ENCODE peak calls at places on chromosomes 1 and 21, in seven cellular contexts. One of them, this sample, is unnamed.

GRCh38 chr1:201360486-201360885 is 17.0 kb downstream of the TNNT2 start:
- DNase-seq in choroid plexus epithelial cell: no peak
- DNase-seq in GM12865: no peak
- DNase-seq in astrocyte: no peak
- DNase-seq in fibroblast of lung: no peak
- DNase-seq in cardiac fibroblast: no peak
- DNase-seq in BJ: no peak
- DNase-seq in this sample: no peak

GRCh38 chr1:229270547-229271447 is at the start of gene RAB4A:
- DNase-seq in GM12865: peak; percentile 92
- DNase-seq in cardiac fibroblast: peak; percentile 92
- DNase-seq in fibroblast of lung: peak; percentile 87
- DNase-seq in choroid plexus epithelial cell: peak; percentile 91
- DNase-seq in BJ: peak; percentile 34
- DNase-seq in astrocyte: peak; percentile 64
- DNase-seq in this sample: peak; percentile 89

GRCh38 chr1:46637444-46638083 is 21.0 kb upstream of the MOB3C start:
- DNase-seq in GM12865: no peak
- DNase-seq in choroid plexus epithelial cell: no peak
- DNase-seq in BJ: no peak
- DNase-seq in fibroblast of lung: no peak
- DNase-seq in cardiac fibroblast: no peak
- DNase-seq in astrocyte: no peak
- DNase-seq in this sample: no peak

GRCh38 chr1:32816676-32817158 is 441 bp downstream of the YARS1 start:
- DNase-seq in astrocyte: no peak
- DNase-seq in choroid plexus epithelial cell: peak; percentile 46
- DNase-seq in GM12865: peak; percentile 46
- DNase-seq in BJ: no peak
- DNase-seq in cardiac fibroblast: peak; percentile 42
- DNase-seq in fibroblast of lung: peak; percentile 44
- DNase-seq in this sample: peak; percentile 26

GRCh38 chr1:1776672-1777393 is 1.4 kb downstream of the NADK start:
- DNase-seq in cardiac fibroblast: no peak
- DNase-seq in fibroblast of lung: no peak
- DNase-seq in choroid plexus epithelial cell: no peak
- DNase-seq in GM12865: peak; percentile 29
- DNase-seq in BJ: no peak
- DNase-seq in astrocyte: no peak
- DNase-seq in this sample: peak; percentile 19

GRCh38 chr21:37435120-37435519 is 68.5 kb downstream of the DYRK1A start:
- DNase-seq in BJ: peak; percentile 54
- DNase-seq in fibroblast of lung: peak; percentile 95
- DNase-seq in astrocyte: peak; percentile 99
- DNase-seq in choroid plexus epithelial cell: peak; percentile 98
- DNase-seq in GM12865: no peak
- DNase-seq in cardiac fibroblast: peak; percentile 96
- DNase-seq in this sample: peak; percentile 47

GRCh38 chr1:220914283-220915116 is 35.3 kb downstream of the HLX start:
- DNase-seq in choroid plexus epithelial cell: no peak
- DNase-seq in fibroblast of lung: no peak
- DNase-seq in cardiac fibroblast: no peak
- DNase-seq in BJ: no peak
- DNase-seq in astrocyte: no peak
- DNase-seq in GM12865: no peak
- DNase-seq in this sample: no peak

GRCh38 chr1:56137829-56138505 is 441.4 kb downstream of the PLPP3 start:
- DNase-seq in astrocyte: peak; percentile 56
- DNase-seq in BJ: no peak
- DNase-seq in cardiac fibroblast: peak; percentile 31
- DNase-seq in fibroblast of lung: peak; percentile 55
- DNase-seq in GM12865: no peak
- DNase-seq in choroid plexus epithelial cell: peak; percentile 35
- DNase-seq in this sample: peak; percentile 15

GRCh38 chr1:147496571-147496970 is 44.7 kb upstream of the BCL9 start:
- DNase-seq in astrocyte: peak; percentile 35
- DNase-seq in choroid plexus epithelial cell: peak; percentile 64
- DNase-seq in BJ: no peak
- DNase-seq in GM12865: peak; percentile 4
- DNase-seq in fibroblast of lung: peak; percentile 46
- DNase-seq in cardiac fibroblast: peak; percentile 69
- DNase-seq in this sample: peak; percentile 63

GRCh38 chr1:204477036-204477740 is 17.4 kb downstream of the PIK3C2B start:
- DNase-seq in cardiac fibroblast: no peak
- DNase-seq in BJ: no peak
- DNase-seq in fibroblast of lung: no peak
- DNase-seq in GM12865: no peak
- DNase-seq in choroid plexus epithelial cell: peak; percentile 24
- DNase-seq in astrocyte: peak; percentile 30
- DNase-seq in this sample: no peak

GRCh38 chr1:56864430-56864829 is 9.8 kb downstream of the C8A start:
- DNase-seq in fibroblast of lung: no peak
- DNase-seq in astrocyte: no peak
- DNase-seq in GM12865: no peak
- DNase-seq in choroid plexus epithelial cell: no peak
- DNase-seq in cardiac fibroblast: no peak
- DNase-seq in BJ: no peak
- DNase-seq in this sample: no peak

GRCh38 chr1:84619383-84620093 is 45.3 kb upstream of the CTBS start:
- DNase-seq in cardiac fibroblast: peak; percentile 81
- DNase-seq in choroid plexus epithelial cell: peak; percentile 81
- DNase-seq in GM12865: no peak
- DNase-seq in fibroblast of lung: peak; percentile 24
- DNase-seq in BJ: peak; percentile 65
- DNase-seq in astrocyte: peak; percentile 86
- DNase-seq in this sample: peak; percentile 90

GRCh38 chr1:12152106-12152891 is 14.5 kb upstream of the TNFRSF1B start:
- DNase-seq in cardiac fibroblast: no peak
- DNase-seq in fibroblast of lung: no peak
- DNase-seq in GM12865: peak; percentile 96
- DNase-seq in astrocyte: no peak
- DNase-seq in choroid plexus epithelial cell: no peak
- DNase-seq in BJ: no peak
- DNase-seq in this sample: no peak

GRCh38 chr1:245512181-245512888 is 357.6 kb downstream of the KIF26B start:
- DNase-seq in GM12865: no peak
- DNase-seq in astrocyte: no peak
- DNase-seq in cardiac fibroblast: peak; percentile 27
- DNase-seq in fibroblast of lung: peak; percentile 32
- DNase-seq in BJ: no peak
- DNase-seq in choroid plexus epithelial cell: peak; percentile 69
- DNase-seq in this sample: no peak

GRCh38 chr1:83996175-83996574 is 2.8 kb downstream of the TTLL7 start:
- DNase-seq in astrocyte: no peak
- DNase-seq in GM12865: no peak
- DNase-seq in BJ: no peak
- DNase-seq in choroid plexus epithelial cell: no peak
- DNase-seq in fibroblast of lung: no peak
- DNase-seq in cardiac fibroblast: no peak
- DNase-seq in this sample: no peak

GRCh38 chr1:227066999-227067398 is 126.9 kb downstream of the COQ8A start:
- DNase-seq in fibroblast of lung: no peak
- DNase-seq in choroid plexus epithelial cell: no peak
- DNase-seq in GM12865: no peak
- DNase-seq in BJ: no peak
- DNase-seq in cardiac fibroblast: no peak
- DNase-seq in astrocyte: no peak
- DNase-seq in this sample: no peak

GRCh38 chr21:26565105-26565504 is 8.0 kb downstream of the CYYR1 start:
- DNase-seq in cardiac fibroblast: no peak
- DNase-seq in astrocyte: no peak
- DNase-seq in GM12865: no peak
- DNase-seq in choroid plexus epithelial cell: no peak
- DNase-seq in fibroblast of lung: no peak
- DNase-seq in BJ: no peak
- DNase-seq in this sample: no peak

GRCh38 chr1:26350701-26351590 is 3.0 kb downstream of the CRYBG2 start:
- DNase-seq in astrocyte: no peak
- DNase-seq in GM12865: no peak
- DNase-seq in BJ: no peak
- DNase-seq in choroid plexus epithelial cell: peak; percentile 36
- DNase-seq in cardiac fibroblast: peak; percentile 41
- DNase-seq in fibroblast of lung: no peak
- DNase-seq in this sample: peak; percentile 42

DNA sequence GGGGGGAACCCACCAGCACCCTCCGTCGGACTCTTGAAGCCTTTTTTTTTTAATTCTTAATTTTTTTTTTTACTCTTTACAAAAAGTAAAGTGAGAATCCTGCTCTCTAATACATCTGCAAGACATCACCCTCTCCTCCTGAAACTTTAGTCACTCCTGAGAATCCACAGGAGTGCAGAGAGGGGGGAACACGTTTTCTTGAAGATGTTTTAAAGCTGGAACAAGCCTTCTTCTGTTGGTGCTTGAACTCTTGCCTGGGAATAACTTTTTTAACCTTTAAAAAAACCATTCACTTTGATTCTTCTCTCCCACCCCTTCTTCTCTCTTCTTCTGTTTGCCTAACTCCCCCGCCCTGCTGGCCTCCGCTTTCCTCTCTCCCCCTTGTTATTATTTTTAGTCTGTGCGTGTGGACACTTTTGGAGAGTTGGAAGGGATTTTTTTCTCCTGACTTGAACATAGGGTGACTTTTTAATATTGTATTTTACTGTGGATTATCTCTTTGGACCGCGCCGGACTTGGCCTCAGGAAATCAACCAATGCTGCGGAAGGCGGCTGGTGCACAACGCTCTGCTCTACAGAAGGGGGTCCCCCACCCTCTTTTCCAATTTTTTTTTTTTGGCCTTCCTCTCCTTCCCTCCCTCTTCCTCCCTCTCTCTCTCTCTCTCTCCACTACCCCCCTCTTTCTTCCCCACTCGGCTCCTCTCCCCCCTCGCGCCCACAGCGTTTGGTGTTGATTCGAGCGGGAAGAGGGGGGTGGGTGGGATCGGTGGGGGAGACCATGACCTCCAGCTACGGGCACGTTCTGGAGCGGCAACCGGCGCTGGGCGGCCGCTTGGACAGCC is at the start of gene PRRX1:
- DNase-seq in fibroblast of lung: peak; percentile 64
- DNase-seq in cardiac fibroblast: peak; percentile 59
- DNase-seq in GM12865: no peak
- DNase-seq in BJ: no peak
- DNase-seq in astrocyte: no peak
- DNase-seq in choroid plexus epithelial cell: no peak
- DNase-seq in this sample: no peak
- H3K4me3 ChIP-seq in fibroblast of lung: peak within 1 kb of the TSS; percentile 68
- H3K4me3 ChIP-seq in cardiac fibroblast: peak within 1 kb of the TSS; percentile 89
- H3K4me3 ChIP-seq in GM12865: peak within 1 kb of the TSS; percentile 35
- H3K4me3 ChIP-seq in BJ: peak within 1 kb of the TSS; percentile 95
- H3K4me3 ChIP-seq in astrocyte: peak within 1 kb of the TSS; percentile 91
- H3K4me3 ChIP-seq in choroid plexus epithelial cell: peak within 1 kb of the TSS; percentile 60
- H3K4me3 ChIP-seq in this sample: peak within 1 kb of the TSS; percentile 57

GRCh38 chr1:184143449-184143848 is 91.9 kb downstream of the TSEN15 start:
- DNase-seq in BJ: no peak
- DNase-seq in GM12865: no peak
- DNase-seq in choroid plexus epithelial cell: peak; percentile 52
- DNase-seq in cardiac fibroblast: peak; percentile 48
- DNase-seq in astrocyte: no peak
- DNase-seq in fibroblast of lung: peak; percentile 44
- DNase-seq in this sample: no peak
- TF ChIP-seq CTCF in BJ: peak; percentile 10
- TF ChIP-seq CTCF in GM12865: no peak
- TF ChIP-seq CTCF in choroid plexus epithelial cell: peak; percentile 20
- TF ChIP-seq CTCF in cardiac fibroblast: no peak
- TF ChIP-seq CTCF in astrocyte: no peak
- TF ChIP-seq CTCF in fibroblast of lung: no peak
- TF ChIP-seq CTCF in this sample: peak; percentile 20

GRCh38 chr1:110554871-110555801 is 36.2 kb upstream of the KCNA10 start:
- DNase-seq in choroid plexus epithelial cell: peak; percentile 14
- DNase-seq in cardiac fibroblast: peak; percentile 35
- DNase-seq in GM12865: peak; percentile 43
- DNase-seq in astrocyte: no peak
- DNase-seq in BJ: no peak
- DNase-seq in fibroblast of lung: peak; percentile 2
- DNase-seq in this sample: no peak
- H3K4me3 ChIP-seq in choroid plexus epithelial cell: peak overlapping the region; percentile 17
- H3K4me3 ChIP-seq in cardiac fibroblast: no peak overlapping the region
- H3K4me3 ChIP-seq in GM12865: no peak overlapping the region
- H3K4me3 ChIP-seq in astrocyte: no peak overlapping the region
- H3K4me3 ChIP-seq in BJ: no peak overlapping the region
- H3K4me3 ChIP-seq in fibroblast of lung: no peak overlapping the region
- H3K4me3 ChIP-seq in this sample: no peak overlapping the region

DNA sequence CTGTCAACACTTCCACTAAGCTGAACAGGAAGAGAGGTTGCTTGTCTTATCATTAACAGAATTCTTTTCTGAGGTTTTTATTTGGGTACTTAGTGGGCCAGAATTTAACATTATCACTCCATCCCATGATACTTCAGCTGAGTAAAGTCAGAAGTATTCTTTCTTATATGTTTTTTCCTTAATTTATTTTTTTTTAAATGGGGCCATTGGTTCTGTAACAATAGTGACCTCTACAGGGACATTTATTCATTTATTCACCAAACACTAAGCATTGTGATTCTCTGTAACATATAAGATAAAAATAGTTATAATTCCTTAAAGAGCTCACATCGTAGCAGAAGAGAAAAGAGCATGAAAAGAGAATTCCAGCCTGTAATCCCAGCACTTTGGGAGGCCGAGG is 9.8 kb downstream of the GREM2 start:
- DNase-seq in GM12865: no peak
- DNase-seq in cardiac fibroblast: peak; percentile 37
- DNase-seq in astrocyte: peak; percentile 38
- DNase-seq in BJ: no peak
- DNase-seq in choroid plexus epithelial cell: no peak
- DNase-seq in fibroblast of lung: peak; percentile 43
- DNase-seq in this sample: peak; percentile 33
- TF ChIP-seq CTCF in GM12865: no peak
- TF ChIP-seq CTCF in cardiac fibroblast: no peak
- TF ChIP-seq CTCF in astrocyte: peak; percentile 3
- TF ChIP-seq CTCF in BJ: peak; percentile 21
- TF ChIP-seq CTCF in choroid plexus epithelial cell: peak; percentile 22
- TF ChIP-seq CTCF in fibroblast of lung: peak; percentile 17
- TF ChIP-seq CTCF in this sample: peak; percentile 57